ENCODE peak calls at places on chromosomes 2 and 18, in ten cellular contexts. D, V, M, H, Z, E, S, L, N and O are unnamed samples.

GRCh38 chr2:27891063-27891819 is 712 bp downstream of the BABAM2 start:
- DNase-seq in D (peak), V (peak), M (no peak), H (no peak), Z (peak), E (peak), S (no peak), L (peak), N (no peak), O (peak)

GRCh38 chr2:85954918-85955420 is 66.2 kb upstream of the ST3GAL5 start:
- DNase-seq in D (no peak), V (no peak), M (no peak), H (no peak), Z (no peak), E (no peak), S (no peak), L (no peak), N (no peak), O (no peak)

GRCh38 chr2:5982217-5982910 is 290.2 kb downstream of the SOX11 start:
- DNase-seq in D (no peak), V (no peak), M (no peak), H (no peak), Z (no peak), E (no peak), S (no peak), L (peak), N (no peak), O (no peak)

GRCh38 chr2:72198532-72199241 is 51.0 kb upstream of the CYP26B1 start:
- DNase-seq in D (no peak), V (no peak), M (no peak), H (no peak), Z (peak), E (no peak), S (no peak), L (no peak), N (peak), O (peak)

GRCh38 chr2:237962432-237963084 is 4.3 kb upstream of the UBE2F start:
- DNase-seq in D (no peak), V (no peak), M (no peak), H (no peak), Z (no peak), E (no peak), S (no peak), L (no peak), N (no peak), O (no peak)

GRCh38 chr2:66865161-66865560 is 430.2 kb downstream of the MEIS1 start:
- DNase-seq in D (no peak), V (no peak), M (no peak), H (no peak), Z (peak), E (no peak), S (no peak), L (no peak), N (no peak), O (no peak)

GRCh38 chr2:23563673-23564617 is 179.0 kb downstream of the KLHL29 start:
- DNase-seq in D (no peak), V (no peak), M (peak), H (no peak), Z (peak), E (no peak), S (peak), L (peak), N (no peak), O (peak)

GRCh38 chr2:240702640-240703011 is 11.0 kb downstream of the AQP12A start:
- DNase-seq in D (no peak), V (no peak), M (no peak), H (no peak), Z (no peak), E (no peak), S (no peak), L (no peak), N (no peak), O (no peak)

GRCh38 chr18:24398515-24398914 is 891 bp upstream of the OSBPL1A start:
- DNase-seq in D (peak), V (no peak), M (no peak), H (no peak), Z (peak), E (no peak), S (no peak), L (no peak), N (no peak), O (peak)

GRCh38 chr18:34482204-34482603 is 227.9 kb upstream of the DTNA start:
- DNase-seq in D (no peak), V (no peak), M (no peak), H (no peak), Z (no peak), E (no peak), S (no peak), L (no peak), N (no peak), O (no peak)

GRCh38 chr18:57434536-57435494 is at the start of gene ONECUT2:
- DNase-seq in D (peak), V (peak), M (peak), H (peak), Z (peak), E (peak), S (peak), L (peak), N (peak), O (peak)

GRCh38 chr2:51780353-51780752 is 748.4 kb upstream of the NRXN1 start:
- DNase-seq in D (no peak), V (no peak), M (no peak), H (no peak), Z (no peak), E (no peak), S (no peak), L (no peak), N (no peak), O (no peak)

GRCh38 chr18:35324926-35325655 is 19.1 kb downstream of the ZNF24 start:
- DNase-seq in D (no peak), V (no peak), M (no peak), H (no peak), Z (peak), E (no peak), S (no peak), L (no peak), N (no peak), O (no peak)

GRCh38 chr2:241191101-241191500 is 2.6 kb downstream of the ANO7 start:
- DNase-seq in D (no peak), V (no peak), M (no peak), H (no peak), Z (no peak), E (no peak), S (no peak), L (no peak), N (no peak), O (no peak)

GRCh38 chr2:5673148-5673860 is 18.9 kb upstream of the SOX11 start:
- DNase-seq in D (no peak), V (no peak), M (no peak), H (no peak), Z (no peak), E (no peak), S (no peak), L (peak), N (no peak), O (no peak)

GRCh38 chr2:157784169-157784822 is 91.8 kb downstream of the ACVR1 start:
- DNase-seq in D (no peak), V (no peak), M (no peak), H (peak), Z (peak), E (no peak), S (no peak), L (no peak), N (peak), O (peak)

GRCh38 chr2:107927034-107927534 is 59.2 kb upstream of the SLC5A7 start:
- DNase-seq in D (no peak), V (no peak), M (no peak), H (no peak), Z (no peak), E (no peak), S (no peak), L (no peak), N (no peak), O (no peak)

GRCh38 chr2:16630463-16630862 is 35.2 kb downstream of the CYRIA start:
- DNase-seq in D (no peak), V (peak), M (no peak), H (no peak), Z (no peak), E (no peak), S (no peak), L (no peak), N (no peak), O (no peak)

GRCh38 chr2:78465707-78466106 is 559.8 kb upstream of the REG3G start:
- DNase-seq in D (no peak), V (no peak), M (no peak), H (no peak), Z (no peak), E (no peak), S (no peak), L (no peak), N (no peak), O (no peak)

GRCh38 chr2:129813404-129813803 is 166.1 kb upstream of the RAB6C start:
- DNase-seq in D (peak), V (no peak), M (no peak), H (no peak), Z (no peak), E (no peak), S (no peak), L (no peak), N (no peak), O (no peak)

GRCh38 chr2:67083978-67084377 is 313.2 kb upstream of the ETAA1 start:
- DNase-seq in D (no peak), V (no peak), M (peak), H (no peak), Z (peak), E (no peak), S (no peak), L (no peak), N (no peak), O (no peak)

GRCh38 chr2:69053416-69053965 is 40.5 kb downstream of the ANTXR1 start:
- DNase-seq in D (no peak), V (no peak), M (no peak), H (no peak), Z (no peak), E (no peak), S (no peak), L (no peak), N (no peak), O (peak)

GRCh38 chr2:127104166-127104660 is 2.7 kb downstream of the BIN1 start:
- DNase-seq in D (no peak), V (no peak), M (no peak), H (no peak), Z (no peak), E (peak), S (no peak), L (peak), N (no peak), O (no peak)

GRCh38 chr2:195575879-195576391 is 81.1 kb upstream of the SLC39A10 start:
- DNase-seq in D (peak), V (peak), M (no peak), H (peak), Z (peak), E (no peak), S (peak), L (peak), N (peak), O (peak)

GRCh38 chr2:20414806-20415205 is 32.1 kb upstream of the RHOB start:
- DNase-seq in D (no peak), V (no peak), M (no peak), H (no peak), Z (no peak), E (peak), S (no peak), L (no peak), N (no peak), O (no peak)

GRCh38 chr2:72325592-72326422 is 178.1 kb upstream of the CYP26B1 start:
- DNase-seq in D (no peak), V (peak), M (no peak), H (no peak), Z (peak), E (no peak), S (no peak), L (no peak), N (no peak), O (no peak)

GRCh38 chr2:22854588-22854987 is 530.4 kb upstream of the KLHL29 start:
- DNase-seq in D (no peak), V (no peak), M (no peak), H (no peak), Z (no peak), E (no peak), S (no peak), L (no peak), N (no peak), O (no peak)

GRCh38 chr2:95017308-95017630 is 8.2 kb upstream of the MAL start:
- DNase-seq in D (no peak), V (no peak), M (no peak), H (no peak), Z (no peak), E (no peak), S (no peak), L (no peak), N (no peak), O (no peak)

GRCh38 chr2:20496477-20496876 is 49.6 kb downstream of the RHOB start:
- DNase-seq in D (peak), V (no peak), M (no peak), H (no peak), Z (no peak), E (no peak), S (no peak), L (no peak), N (no peak), O (no peak)

GRCh38 chr2:25251461-25252273 is 83.3 kb upstream of the POMC start:
- DNase-seq in D (no peak), V (peak), M (no peak), H (no peak), Z (peak), E (peak), S (no peak), L (peak), N (no peak), O (peak)

GRCh38 chr18:32343634-32344033 is 127.0 kb downstream of the GAREM1 start:
- DNase-seq in D (no peak), V (no peak), M (no peak), H (no peak), Z (no peak), E (no peak), S (no peak), L (no peak), N (no peak), O (no peak)

GRCh38 chr2:13015941-13016340 is 299.2 kb downstream of the TRIB2 start:
- DNase-seq in D (no peak), V (no peak), M (no peak), H (no peak), Z (no peak), E (no peak), S (no peak), L (no peak), N (no peak), O (no peak)

GRCh38 chr18:58354051-58354450 is 274.8 kb downstream of the ALPK2 start:
- DNase-seq in D (no peak), V (no peak), M (no peak), H (no peak), Z (no peak), E (no peak), S (no peak), L (no peak), N (no peak), O (no peak)

GRCh38 chr2:239691720-239692119 is 290.9 kb upstream of the HDAC4 start:
- DNase-seq in D (no peak), V (no peak), M (no peak), H (no peak), Z (no peak), E (no peak), S (no peak), L (no peak), N (no peak), O (no peak)

GRCh38 chr18:21449367-21450250 is 150.9 kb downstream of the ESCO1 start:
- DNase-seq in D (no peak), V (no peak), M (no peak), H (no peak), Z (no peak), E (no peak), S (no peak), L (no peak), N (no peak), O (no peak)

GRCh38 chr2:213490087-213490486 is 205.8 kb downstream of the SPAG16 start:
- DNase-seq in D (no peak), V (peak), M (no peak), H (no peak), Z (no peak), E (no peak), S (no peak), L (no peak), N (no peak), O (no peak)

GRCh38 chr2:100757621-100758394 is 62.1 kb upstream of the NPAS2 start:
- DNase-seq in D (no peak), V (no peak), M (peak), H (no peak), Z (peak), E (no peak), S (peak), L (no peak), N (peak), O (peak)

GRCh38 chr2:150165988-150166965 is 321.2 kb downstream of the RND3 start:
- DNase-seq in D (no peak), V (no peak), M (no peak), H (no peak), Z (no peak), E (no peak), S (no peak), L (no peak), N (no peak), O (peak)

GRCh38 chr2:145752091-145752806 is 1232.3 kb upstream of the ZEB2 start:
- DNase-seq in D (peak), V (peak), M (peak), H (no peak), Z (peak), E (no peak), S (peak), L (peak), N (peak), O (peak)

GRCh38 chr2:145751634-145752033 is 1231.7 kb upstream of the ZEB2 start:
- DNase-seq in D (no peak), V (peak), M (no peak), H (no peak), Z (peak), E (no peak), S (no peak), L (no peak), N (peak), O (peak)

GRCh38 chr2:145750074-145750473 is 1230.2 kb upstream of the ZEB2 start:
- DNase-seq in D (no peak), V (no peak), M (no peak), H (no peak), Z (no peak), E (no peak), S (no peak), L (no peak), N (no peak), O (no peak)

GRCh38 chr2:145750617-145751016 is 1230.7 kb upstream of the ZEB2 start:
- DNase-seq in D (no peak), V (no peak), M (no peak), H (no peak), Z (no peak), E (no peak), S (no peak), L (no peak), N (no peak), O (no peak)

GRCh38 chr2:145751155-145751554 is 1231.2 kb upstream of the ZEB2 start:
- DNase-seq in D (no peak), V (no peak), M (no peak), H (no peak), Z (no peak), E (no peak), S (no peak), L (no peak), N (no peak), O (no peak)
- H3K4me3 ChIP-seq in D (no peak), V (no peak), M (no peak), H (no peak), Z (no peak), E (no peak), S (no peak), L (no peak), N (no peak), O (no peak)

GRCh38 chr2:17752281-17752680 is 1.3 kb downstream of the SMC6 start:
- DNase-seq in D (no peak), V (peak), M (no peak), H (no peak), Z (no peak), E (no peak), S (no peak), L (no peak), N (no peak), O (no peak)

GRCh38 chr2:17754773-17755425 is 961 bp downstream of the GEN1 start:
- DNase-seq in D (no peak), V (peak), M (no peak), H (no peak), Z (no peak), E (no peak), S (no peak), L (peak), N (no peak), O (no peak)

GRCh38 chr2:17752892-17753802 is 463 bp downstream of the SMC6 start:
- DNase-seq in D (no peak), V (peak), M (no peak), H (no peak), Z (peak), E (no peak), S (no peak), L (peak), N (no peak), O (peak)

GRCh38 chr2:17756629-17757028 is 2.7 kb downstream of the GEN1 start:
- DNase-seq in D (no peak), V (no peak), M (no peak), H (no peak), Z (peak), E (no peak), S (no peak), L (no peak), N (no peak), O (no peak)

GRCh38 chr2:17753803-17754663 is at the start of the genes GEN1 and SMC6:
- DNase-seq in D (peak), V (peak), M (peak), H (peak), Z (peak), E (peak), S (peak), L (peak), N (no peak), O (peak)
- TF ChIP-seq CTCF in D (no peak), V (no peak), M (no peak), H (no peak), Z (no peak), E (no peak), S (no peak), L (no peak), N (no peak), O (no peak)

GRCh38 chr2:173171924-173172643 is 96.4 kb downstream of the MAP3K20 start:
- DNase-seq in D (no peak), V (no peak), M (no peak), H (no peak), Z (peak), E (no peak), S (no peak), L (no peak), N (no peak), O (no peak)
- H3K4me3 ChIP-seq in D (no peak), V (no peak), M (no peak), H (no peak), Z (no peak), E (no peak), S (no peak), L (no peak), N (no peak), O (no peak)

DNA sequence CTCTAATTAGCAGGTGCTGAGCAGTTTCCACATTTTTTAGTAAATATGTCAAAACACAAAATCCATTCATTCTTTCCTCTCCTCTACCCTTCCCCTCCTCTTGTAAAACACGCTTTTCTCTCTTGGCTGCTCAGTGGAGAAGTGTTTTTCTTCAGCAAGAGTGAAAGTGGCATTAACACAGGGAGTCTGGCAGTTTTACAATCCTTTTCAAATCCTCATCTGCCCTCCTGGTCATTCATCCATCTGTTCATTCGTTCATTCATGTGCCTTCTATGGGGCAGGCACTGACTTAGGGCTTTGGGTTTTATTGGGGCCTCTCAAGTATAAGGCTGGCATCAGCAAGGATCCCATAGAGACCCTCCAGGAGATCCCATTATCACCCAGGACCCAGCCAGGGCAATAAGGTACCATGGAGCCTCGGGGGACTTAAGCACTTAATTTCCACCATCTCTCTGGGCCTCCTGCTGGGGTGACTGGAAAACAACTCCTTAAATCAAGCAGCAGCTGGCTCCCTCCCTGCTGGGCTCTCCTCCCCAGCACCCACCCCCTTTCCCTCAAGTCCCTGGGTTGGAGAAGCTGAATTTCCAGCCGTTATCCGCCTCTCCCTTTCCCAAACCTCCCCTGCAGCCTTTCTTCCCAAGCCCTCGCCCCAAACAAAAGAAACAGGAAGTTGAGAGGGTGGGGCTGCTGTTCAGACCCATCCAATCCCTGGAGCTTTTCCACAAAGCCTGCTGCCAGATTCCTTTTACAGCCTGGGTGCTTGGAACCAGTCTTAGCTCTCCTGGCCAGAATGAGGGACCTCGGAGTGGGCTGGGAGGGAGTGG is 32.6 kb downstream of the MARCHF4 start:
- DNase-seq in D (no peak), V (no peak), M (peak), H (no peak), Z (peak), E (peak), S (peak), L (peak), N (no peak), O (peak)
- TF ChIP-seq CTCF in D (no peak), V (no peak), M (peak), H (no peak), Z (peak), E (no peak), S (no peak), L (peak), N (no peak), O (peak)